ENCODE peak calls at places on chromosomes 7 and 10, in five cellular contexts. N, T, E, Z and I are unnamed samples.
A peak's percentile ranks its signal among the peaks of the same experiment; 100 is the strongest.

GRCh38 chr7:156000601-156001396 is 188.5 kb upstream of the SHH start:
- DNase-seq in N (no peak), T (peak; percentile 42), E (peak; percentile 33), Z (no peak), I (no peak)

GRCh38 chr10:30999084-30999712 is 32.5 kb downstream of the ZNF438 start:
- DNase-seq in N (peak; percentile 48), T (peak; percentile 10), E (no peak), Z (no peak), I (no peak)

GRCh38 chr10:104021246-104021645 is 54.3 kb downstream of the SLK start:
- DNase-seq in N (no peak), T (no peak), E (no peak), Z (no peak), I (no peak)

GRCh38 chr10:75108684-75109458 is 2.6 kb upstream of the SAMD8 start:
- DNase-seq in N (no peak), T (peak; percentile 21), E (no peak), Z (peak; percentile 83), I (no peak)

GRCh38 chr10:104641150-104642000 is at the start of gene SORCS3:
- DNase-seq in N (no peak), T (no peak), E (no peak), Z (peak; percentile 63), I (no peak)

GRCh38 chr7:152464312-152465117 is 28.7 kb upstream of the KMT2C start:
- DNase-seq in N (peak; percentile 44), T (peak; percentile 71), E (peak; percentile 85), Z (peak; percentile 99), I (no peak)

GRCh38 chr10:17425584-17426262 is 28.7 kb downstream of the ST8SIA6 start:
- DNase-seq in N (no peak), T (peak; percentile 46), E (no peak), Z (no peak), I (no peak)

GRCh38 chr10:95445223-95445836 is 115.8 kb downstream of the SORBS1 start:
- DNase-seq in N (peak; percentile 63), T (no peak), E (no peak), Z (no peak), I (no peak)

GRCh38 chr10:71137701-71138100 is 74.7 kb upstream of the UNC5B start:
- DNase-seq in N (no peak), T (no peak), E (no peak), Z (no peak), I (no peak)

GRCh38 chr10:15879058-15879457 is 18.8 kb upstream of the MINDY3 start:
- DNase-seq in N (peak; percentile 7), T (no peak), E (no peak), Z (peak; percentile 44), I (no peak)

GRCh38 chr10:14560274-14560673 is 214.4 kb downstream of the FAM107B start:
- DNase-seq in N (no peak), T (peak; percentile 88), E (no peak), Z (no peak), I (no peak)
- TF ChIP-seq CTCF in N (no peak), T (peak; percentile 31), E (peak; percentile 22), Z (no peak), I (no peak)

GRCh38 chr7:31171216-31171750 is 119.2 kb downstream of the ADCYAP1R1 start:
- DNase-seq in N (no peak), T (no peak), E (no peak), Z (no peak), I (no peak)

GRCh38 chr7:31172071-31172470 is 120.0 kb downstream of the ADCYAP1R1 start:
- DNase-seq in N (no peak), T (no peak), E (no peak), Z (no peak), I (no peak)

DNA sequence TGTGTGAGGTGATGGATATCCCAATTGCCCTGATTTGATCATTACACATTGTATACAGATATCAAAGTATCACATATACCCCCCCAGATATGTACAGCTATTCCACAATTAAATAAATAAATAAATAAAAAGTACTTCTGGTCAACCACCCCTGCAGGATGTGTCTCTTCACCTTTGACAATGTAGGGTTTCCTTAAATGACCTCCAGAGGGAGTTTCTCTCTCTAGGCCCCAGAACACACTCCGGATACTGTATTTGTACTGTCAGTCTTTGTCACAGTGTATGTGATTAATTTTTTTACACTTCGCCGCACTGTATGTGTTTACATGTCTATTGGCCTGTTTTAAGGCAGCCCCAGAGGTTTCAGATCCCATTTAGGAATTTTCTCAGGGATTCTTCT is 123.6 kb downstream of the ADCYAP1R1 start:
- DNase-seq in N (no peak), T (no peak), E (no peak), Z (no peak), I (no peak)
- TF ChIP-seq CTCF in N (no peak), T (no peak), E (no peak), Z (peak; percentile 49), I (no peak)

GRCh38 chr7:103094102-103094501 is 19.2 kb downstream of the ARMC10 start:
- DNase-seq in N (no peak), T (no peak), E (no peak), Z (no peak), I (no peak)
- TF ChIP-seq CTCF in N (peak; percentile 18), T (no peak), E (no peak), Z (peak; percentile 41), I (no peak)

DNA sequence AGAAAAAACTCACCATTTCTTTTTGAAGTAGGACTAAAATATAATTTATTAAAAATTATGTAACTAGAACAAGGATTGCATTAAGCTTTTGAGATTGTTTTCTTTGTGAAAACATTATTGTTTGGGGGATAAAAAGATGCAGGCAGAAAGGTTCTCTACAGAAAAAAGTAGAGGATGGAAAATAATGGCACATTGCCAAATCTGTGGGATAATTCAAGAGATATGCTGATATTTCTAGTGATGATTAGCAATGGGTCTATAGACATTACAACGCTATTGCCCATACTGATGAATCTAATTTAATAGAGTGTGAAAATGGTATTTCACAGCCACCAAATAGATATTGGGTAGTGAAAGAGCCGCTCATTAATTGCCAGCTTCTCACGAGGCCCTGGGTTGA is 204.3 kb downstream of the RAPGEF5 start:
- DNase-seq in N (no peak), T (no peak), E (no peak), Z (no peak), I (no peak)
- TF ChIP-seq CTCF in N (no peak), T (no peak), E (no peak), Z (no peak), I (no peak)

GRCh38 chr7:77348371-77348813 is 67.8 kb downstream of the GSAP start:
- DNase-seq in N (no peak), T (no peak), E (no peak), Z (peak; percentile 42), I (no peak)
- TF ChIP-seq CTCF in N (no peak), T (no peak), E (no peak), Z (peak; percentile 29), I (no peak)

GRCh38 chr10:33291053-33291592 is 43.3 kb downstream of the NRP1 start:
- DNase-seq in N (no peak), T (no peak), E (no peak), Z (no peak), I (no peak)

GRCh38 chr10:33288127-33288526 is 46.3 kb downstream of the NRP1 start:
- DNase-seq in N (no peak), T (no peak), E (no peak), Z (no peak), I (no peak)

GRCh38 chr10:33293081-33293480 is 41.4 kb downstream of the NRP1 start:
- DNase-seq in N (no peak), T (no peak), E (no peak), Z (no peak), I (no peak)

GRCh38 chr10:33289776-33290175 is 44.7 kb downstream of the NRP1 start:
- DNase-seq in N (no peak), T (no peak), E (no peak), Z (no peak), I (no peak)

DNA sequence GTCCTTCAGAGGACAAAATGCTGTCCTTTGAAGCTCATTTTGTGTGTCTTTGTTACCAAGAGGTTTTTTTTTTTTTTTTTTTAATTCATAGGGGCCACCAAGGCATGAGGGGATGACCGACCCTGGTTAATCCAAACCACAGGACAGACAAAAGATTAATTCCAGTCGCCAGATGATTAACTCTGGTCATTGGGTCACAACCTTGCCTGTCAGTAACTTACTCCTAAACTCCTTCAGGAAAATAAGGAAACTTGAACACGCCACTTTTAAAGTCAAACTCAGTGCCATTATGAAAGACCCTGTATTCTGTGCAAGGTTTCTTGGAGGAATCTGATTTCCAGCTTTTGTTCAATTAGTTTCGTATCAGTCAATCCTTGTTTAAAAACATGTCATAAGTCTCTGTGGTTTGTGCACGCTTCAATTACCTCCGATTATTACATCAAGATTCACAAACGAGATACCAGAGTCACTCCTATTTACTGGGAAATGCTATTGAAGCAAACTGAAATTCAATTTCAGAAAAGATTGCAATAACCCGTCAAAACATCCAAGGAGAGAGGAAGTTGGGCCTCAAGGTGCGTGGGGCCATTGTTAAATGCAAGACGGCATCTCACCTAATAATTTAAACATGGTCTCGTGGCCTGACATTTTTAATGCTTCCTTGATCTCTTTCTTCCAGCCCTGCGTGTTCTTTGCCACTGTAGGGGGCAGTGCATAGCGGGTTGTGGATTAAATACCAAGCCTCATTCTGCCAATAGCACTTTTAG is 44.0 kb downstream of the NRP1 start:
- DNase-seq in N (no peak), T (no peak), E (no peak), Z (no peak), I (no peak)
- TF ChIP-seq CTCF in N (peak; percentile 15), T (no peak), E (no peak), Z (peak; percentile 41), I (no peak)

DNA sequence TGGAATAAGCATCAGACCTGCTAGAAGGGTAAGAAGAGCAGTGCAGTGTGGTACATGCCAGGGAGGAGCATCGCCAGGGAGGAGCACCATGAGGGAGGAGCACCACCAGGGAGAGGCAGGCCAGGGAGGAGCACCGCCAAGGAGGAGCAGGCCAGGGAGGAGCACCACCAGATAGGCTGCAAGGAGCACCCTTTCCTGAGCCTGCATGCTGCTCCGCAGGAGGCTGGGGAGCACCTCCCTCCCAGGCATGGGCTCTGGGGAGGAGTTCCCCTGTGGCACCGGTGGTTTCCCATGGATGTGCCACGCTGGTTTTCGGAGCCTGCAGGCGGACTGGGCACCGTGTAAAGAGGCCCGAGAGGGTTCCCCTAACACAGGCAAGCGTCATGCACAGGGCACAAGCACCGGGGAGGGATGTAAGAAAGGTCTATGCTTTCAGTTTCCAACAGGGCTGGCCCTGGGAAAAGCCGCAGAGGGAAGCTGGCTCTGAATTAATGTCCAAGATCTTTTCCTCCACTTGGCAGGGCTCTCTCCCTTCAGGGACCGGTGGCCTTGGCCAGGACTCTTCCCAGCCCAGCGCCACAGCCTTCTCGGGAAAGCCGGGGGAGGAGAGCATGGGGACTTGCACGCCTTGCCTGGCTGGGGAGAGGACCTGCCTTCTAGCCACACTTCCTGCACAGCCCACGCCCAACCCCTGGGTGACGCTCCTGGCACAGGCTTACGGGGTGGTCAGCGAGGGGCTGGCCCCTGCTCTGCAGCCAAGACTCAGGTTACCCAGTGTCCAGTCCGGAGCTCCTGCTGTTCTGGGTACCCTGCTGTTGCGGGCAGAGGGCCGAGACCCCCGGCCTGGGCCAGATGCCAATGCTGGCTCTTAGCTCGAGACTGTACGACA is 11.5 kb upstream of the GPER1 start:
- DNase-seq in N (no peak), T (no peak), E (no peak), Z (no peak), I (no peak)
- TF ChIP-seq CTCF in N (no peak), T (no peak), E (no peak), Z (no peak), I (no peak)